ENCODE peak calls at places on chromosomes 11 and 22, in eight cellular contexts. G is neural crest cell, L is colonic mucosa, T is brain microvascular endothelial cell, H is left lung, V is GM13977, W is epithelial cell of esophagus, Q is GM12878. M is an unnamed sample.

GRCh38 chr11:126474888-126475626 is 119.6 kb downstream of the ST3GAL4 start:
- DNase-seq in V (no peak), G (no peak), Q (no peak), H (peak), T (no peak), W (no peak), L (no peak), M (no peak)

GRCh38 chr11:70669871-70670683 is 271.7 kb downstream of the CTTN start:
- DNase-seq in L (no peak), Q (no peak), T (no peak), G (no peak), V (no peak), W (no peak), H (no peak), M (no peak)

GRCh38 chr11:33696411-33696810 is 4.2 kb downstream of the C11orf91 start:
- DNase-seq in H (no peak), L (no peak), V (no peak), G (no peak), W (no peak), Q (no peak), T (no peak), M (no peak)

GRCh38 chr11:9053631-9054030 is 37.8 kb downstream of the SCUBE2 start:
- DNase-seq in H (no peak), L (no peak), W (peak), Q (no peak), T (peak), G (no peak), V (no peak), M (no peak)

GRCh38 chr11:92473736-92474135 is 249.1 kb downstream of the FAT3 start:
- DNase-seq in H (no peak), L (no peak), G (no peak), Q (no peak), T (peak), V (no peak), W (peak), M (no peak)

GRCh38 chr11:89436071-89436470 is 55.1 kb downstream of the NOX4 start:
- DNase-seq in H (no peak), L (no peak), T (peak), Q (no peak), V (no peak), G (no peak), W (peak), M (no peak)

GRCh38 chr11:92941676-92942571 is 27.5 kb upstream of the MTNR1B start:
- DNase-seq in T (peak), G (peak), W (peak), H (no peak), Q (no peak), V (peak), L (peak), M (peak)

GRCh38 chr11:57940044-57940781 is 83.5 kb upstream of the OR9Q1 start:
- DNase-seq in V (no peak), W (peak), T (no peak), H (no peak), G (no peak), Q (no peak), L (no peak), M (no peak)

GRCh38 chr11:79686703-79687419 is 246.0 kb upstream of the TENM4 start:
- DNase-seq in T (no peak), W (peak), L (no peak), Q (no peak), V (no peak), G (no peak), H (no peak), M (no peak)

GRCh38 chr11:100340416-100341323 is 346.4 kb upstream of the ARHGAP42 start:
- DNase-seq in W (peak), Q (no peak), V (no peak), L (no peak), T (no peak), H (no peak), G (no peak), M (no peak)

DNA sequence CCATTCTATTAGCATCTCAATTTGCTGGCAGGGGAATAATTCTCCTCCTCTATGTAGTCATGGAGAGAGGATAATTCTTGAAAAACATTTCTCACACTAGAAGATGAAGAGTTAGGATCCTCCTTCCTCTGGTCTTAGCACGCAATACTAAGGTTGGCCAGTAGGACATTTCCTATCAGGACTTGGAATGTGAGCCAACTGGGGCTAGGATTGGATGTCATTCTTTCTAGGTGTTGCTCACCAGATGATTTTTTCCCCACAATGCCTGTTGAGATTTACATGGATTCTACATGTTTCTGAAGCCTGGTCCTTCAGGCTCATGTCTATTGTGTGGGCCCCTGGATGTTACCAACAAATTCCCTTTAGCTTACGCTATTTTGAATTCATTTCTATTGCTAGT is 28.0 kb downstream of the SLN start:
- DNase-seq in H (no peak), T (no peak), G (no peak), L (no peak), V (no peak), W (peak), Q (no peak), M (no peak)
- TF ChIP-seq CTCF in H (no peak), T (peak), G (peak), L (no peak), V (peak), W (peak), Q (no peak), M (no peak)

GRCh38 chr11:944711-945470 is 19.2 kb downstream of the AP2A2 start:
- DNase-seq in T (no peak), G (no peak), L (no peak), W (no peak), V (no peak), H (peak), Q (no peak), M (no peak)
- TF ChIP-seq CTCF in T (peak), G (peak), L (no peak), W (no peak), V (no peak), H (no peak), Q (no peak), M (no peak)

GRCh38 chr11:59668188-59668949 is 468 bp downstream of the PATL1 start:
- DNase-seq in T (peak), L (peak), H (peak), G (peak), Q (no peak), V (peak), W (peak), M (peak)
- TF ChIP-seq CTCF in T (peak), L (no peak), H (no peak), G (peak), Q (no peak), V (no peak), W (peak), M (no peak)

GRCh38 chr11:10386361-10386760 is 68.7 kb upstream of the AMPD3 start:
- DNase-seq in W (no peak), T (no peak), L (no peak), V (no peak), Q (no peak), H (no peak), G (no peak), M (no peak)

GRCh38 chr11:10386861-10387208 is 68.2 kb upstream of the AMPD3 start:
- DNase-seq in G (no peak), H (no peak), Q (no peak), V (no peak), W (no peak), T (no peak), L (no peak), M (no peak)

GRCh38 chr11:10388574-10388973 is 66.5 kb upstream of the AMPD3 start:
- DNase-seq in W (no peak), L (no peak), H (no peak), Q (no peak), V (no peak), T (no peak), G (no peak), M (no peak)

GRCh38 chr11:10387209-10388083 is 67.6 kb upstream of the AMPD3 start:
- DNase-seq in V (no peak), T (peak), G (no peak), Q (no peak), W (no peak), H (no peak), L (peak), M (no peak)

DNA sequence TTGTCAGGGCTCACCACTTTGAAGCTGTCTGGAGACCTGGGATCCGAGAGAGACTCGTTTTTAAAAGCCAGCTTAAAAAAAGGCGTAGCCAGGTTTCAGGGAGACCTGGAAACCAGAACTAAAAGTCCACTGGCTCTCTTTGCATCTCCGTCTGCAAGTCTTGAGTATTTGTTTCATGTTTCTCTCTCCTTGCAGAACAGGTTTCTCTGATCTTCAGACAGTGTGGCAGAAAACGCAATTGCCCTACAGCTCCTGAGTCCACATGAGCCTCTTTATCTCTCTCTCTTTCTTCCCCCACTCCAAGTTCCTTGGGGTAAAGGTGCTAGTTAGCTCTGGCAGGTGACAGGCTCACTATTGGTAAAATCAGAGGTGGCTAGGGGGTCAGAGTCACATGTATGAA is 67.0 kb upstream of the AMPD3 start:
- DNase-seq in H (no peak), W (peak), T (no peak), G (no peak), V (no peak), Q (no peak), L (no peak), M (no peak)
- TF ChIP-seq CTCF in H (no peak), W (no peak), T (no peak), G (no peak), V (no peak), Q (no peak), L (no peak), M (no peak)

DNA sequence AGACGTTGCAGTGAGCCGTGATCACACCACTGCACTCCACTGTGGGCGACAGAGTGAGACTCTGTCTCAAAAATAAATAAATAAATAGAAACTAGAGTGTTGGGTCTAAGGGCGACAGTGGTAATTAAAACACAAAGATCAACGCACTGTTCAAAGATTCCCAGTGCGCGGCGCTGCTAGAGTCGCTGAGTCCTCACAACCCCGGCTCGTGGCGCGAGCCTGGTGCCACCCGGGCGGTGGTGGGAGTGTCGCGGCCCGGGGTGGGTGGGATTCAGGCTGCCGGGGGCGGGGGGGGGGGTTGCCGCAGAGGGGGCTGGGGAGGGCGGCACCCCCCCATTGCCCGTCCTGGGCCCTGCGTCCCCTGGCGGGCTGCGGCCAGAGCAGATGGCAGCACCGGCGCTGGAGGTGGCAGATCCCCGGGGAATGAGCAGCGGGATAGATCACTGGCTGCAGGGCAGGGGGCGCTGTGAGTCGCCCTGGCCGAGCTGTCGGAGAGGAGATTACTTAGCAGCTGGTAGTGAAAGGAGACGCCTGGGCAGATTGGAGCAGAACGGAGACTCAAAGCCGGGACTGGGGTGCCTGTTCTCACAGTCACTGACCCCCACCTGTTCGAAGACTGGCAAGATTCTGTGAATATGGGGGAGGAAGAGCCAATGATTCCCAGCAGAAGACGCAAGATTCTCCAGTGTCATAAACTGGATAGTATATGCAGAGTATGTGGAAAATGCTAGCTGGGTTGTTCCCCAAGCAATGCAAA is 30.2 kb upstream of the APOBEC3A start:
- DNase-seq in Q (peak), T (peak), V (peak), G (peak), H (peak), L (peak), W (peak), M (peak)
- TF ChIP-seq CTCF in Q (peak), T (peak), V (peak), G (peak), H (peak), L (peak), W (peak), M (peak)

M was measured in GM10248.